ENCODE peak calls at places on chromosomes 5 and 9, in ten cellular contexts. One of them, this sample, is unnamed.

GRCh38 chr5:68730220-68731010 is 363.4 kb upstream of the SLC30A5 start:
- DNase-seq in lower lobe of right lung: no peak
- DNase-seq in adrenal gland: peak; percentile 51
- DNase-seq in spleen: no peak
- DNase-seq in left cardiac atrium: peak; percentile 36
- DNase-seq in IMR-90: peak; percentile 75
- DNase-seq in AG04450: peak; percentile 33
- DNase-seq in RPMI8226: peak; percentile 12
- DNase-seq in brain microvascular endothelial cell: peak; percentile 88
- DNase-seq in COR-L47: no peak
- DNase-seq in this sample: peak; percentile 16

GRCh38 chr9:21096172-21096900 is 18.6 kb upstream of the IFNB1 start:
- DNase-seq in brain microvascular endothelial cell: peak; percentile 26
- DNase-seq in IMR-90: peak; percentile 61
- DNase-seq in left cardiac atrium: no peak
- DNase-seq in lower lobe of right lung: no peak
- DNase-seq in COR-L47: no peak
- DNase-seq in spleen: no peak
- DNase-seq in adrenal gland: peak; percentile 12
- DNase-seq in RPMI8226: peak; percentile 66
- DNase-seq in AG04450: peak; percentile 33
- DNase-seq in this sample: no peak

GRCh38 chr5:127891942-127892341 is 188.8 kb downstream of the CCDC192 start:
- DNase-seq in spleen: no peak
- DNase-seq in COR-L47: no peak
- DNase-seq in IMR-90: no peak
- DNase-seq in AG04450: no peak
- DNase-seq in left cardiac atrium: no peak
- DNase-seq in adrenal gland: no peak
- DNase-seq in brain microvascular endothelial cell: no peak
- DNase-seq in RPMI8226: no peak
- DNase-seq in lower lobe of right lung: no peak
- DNase-seq in this sample: no peak

GRCh38 chr5:109619024-109619460 is 70.7 kb upstream of the MAN2A1 start:
- DNase-seq in lower lobe of right lung: no peak
- DNase-seq in COR-L47: no peak
- DNase-seq in RPMI8226: no peak
- DNase-seq in left cardiac atrium: no peak
- DNase-seq in AG04450: no peak
- DNase-seq in adrenal gland: no peak
- DNase-seq in spleen: no peak
- DNase-seq in IMR-90: no peak
- DNase-seq in brain microvascular endothelial cell: no peak
- DNase-seq in this sample: no peak

GRCh38 chr5:22837803-22838202 is 15.3 kb downstream of the CDH12 start:
- DNase-seq in COR-L47: no peak
- DNase-seq in brain microvascular endothelial cell: no peak
- DNase-seq in adrenal gland: no peak
- DNase-seq in IMR-90: no peak
- DNase-seq in spleen: no peak
- DNase-seq in AG04450: no peak
- DNase-seq in lower lobe of right lung: no peak
- DNase-seq in RPMI8226: no peak
- DNase-seq in left cardiac atrium: no peak
- DNase-seq in this sample: no peak

GRCh38 chr9:16321461-16322119 is 548.9 kb downstream of the BNC2 start:
- DNase-seq in RPMI8226: no peak
- DNase-seq in left cardiac atrium: peak; percentile 59
- DNase-seq in AG04450: no peak
- DNase-seq in adrenal gland: peak; percentile 85
- DNase-seq in COR-L47: no peak
- DNase-seq in IMR-90: peak; percentile 61
- DNase-seq in brain microvascular endothelial cell: no peak
- DNase-seq in spleen: no peak
- DNase-seq in lower lobe of right lung: no peak
- DNase-seq in this sample: no peak

GRCh38 chr5:132471006-132471907 is 19.3 kb downstream of the IRF1 start:
- DNase-seq in COR-L47: peak; percentile 73
- DNase-seq in brain microvascular endothelial cell: peak; percentile 60
- DNase-seq in spleen: no peak
- DNase-seq in left cardiac atrium: no peak
- DNase-seq in AG04450: no peak
- DNase-seq in lower lobe of right lung: no peak
- DNase-seq in adrenal gland: no peak
- DNase-seq in IMR-90: no peak
- DNase-seq in RPMI8226: no peak
- DNase-seq in this sample: no peak

GRCh38 chr5:78405820-78406750 is 45.7 kb downstream of the SCAMP1 start:
- DNase-seq in adrenal gland: no peak
- DNase-seq in left cardiac atrium: no peak
- DNase-seq in AG04450: no peak
- DNase-seq in IMR-90: peak; percentile 76
- DNase-seq in spleen: no peak
- DNase-seq in RPMI8226: peak; percentile 6
- DNase-seq in COR-L47: no peak
- DNase-seq in lower lobe of right lung: no peak
- DNase-seq in brain microvascular endothelial cell: peak; percentile 18
- DNase-seq in this sample: no peak

GRCh38 chr5:83048277-83048676 is 28.9 kb downstream of the TMEM167A start:
- DNase-seq in AG04450: no peak
- DNase-seq in left cardiac atrium: no peak
- DNase-seq in IMR-90: peak; percentile 44
- DNase-seq in COR-L47: no peak
- DNase-seq in spleen: no peak
- DNase-seq in RPMI8226: no peak
- DNase-seq in adrenal gland: no peak
- DNase-seq in brain microvascular endothelial cell: peak; percentile 25
- DNase-seq in lower lobe of right lung: no peak
- DNase-seq in this sample: no peak

GRCh38 chr5:18114161-18114802 is 480.0 kb downstream of the TAF11L14 start:
- DNase-seq in RPMI8226: no peak
- DNase-seq in IMR-90: no peak
- DNase-seq in lower lobe of right lung: no peak
- DNase-seq in spleen: no peak
- DNase-seq in AG04450: no peak
- DNase-seq in COR-L47: peak; percentile 51
- DNase-seq in adrenal gland: no peak
- DNase-seq in left cardiac atrium: no peak
- DNase-seq in brain microvascular endothelial cell: no peak
- DNase-seq in this sample: no peak

GRCh38 chr9:108439967-108440366 is 415.8 kb downstream of the ACTL7B start:
- DNase-seq in adrenal gland: no peak
- DNase-seq in IMR-90: peak; percentile 76
- DNase-seq in COR-L47: no peak
- DNase-seq in brain microvascular endothelial cell: peak; percentile 47
- DNase-seq in left cardiac atrium: no peak
- DNase-seq in AG04450: no peak
- DNase-seq in RPMI8226: no peak
- DNase-seq in spleen: no peak
- DNase-seq in lower lobe of right lung: no peak
- DNase-seq in this sample: no peak

GRCh38 chr5:80033513-80033912 is 1.6 kb upstream of the THBS4 start:
- DNase-seq in AG04450: no peak
- DNase-seq in COR-L47: no peak
- DNase-seq in IMR-90: no peak
- DNase-seq in brain microvascular endothelial cell: no peak
- DNase-seq in lower lobe of right lung: no peak
- DNase-seq in RPMI8226: no peak
- DNase-seq in spleen: no peak
- DNase-seq in left cardiac atrium: no peak
- DNase-seq in adrenal gland: no peak
- DNase-seq in this sample: no peak

GRCh38 chr5:139593716-139594319 is 32.7 kb downstream of the UBE2D2 start:
- DNase-seq in AG04450: peak; percentile 29
- DNase-seq in COR-L47: no peak
- DNase-seq in IMR-90: peak; percentile 69
- DNase-seq in lower lobe of right lung: no peak
- DNase-seq in RPMI8226: no peak
- DNase-seq in left cardiac atrium: no peak
- DNase-seq in brain microvascular endothelial cell: peak; percentile 65
- DNase-seq in adrenal gland: no peak
- DNase-seq in spleen: no peak
- DNase-seq in this sample: no peak

GRCh38 chr5:32462618-32463017 is 18.1 kb upstream of the ZFR start:
- DNase-seq in RPMI8226: no peak
- DNase-seq in COR-L47: no peak
- DNase-seq in left cardiac atrium: no peak
- DNase-seq in AG04450: no peak
- DNase-seq in IMR-90: peak; percentile 71
- DNase-seq in brain microvascular endothelial cell: peak; percentile 40
- DNase-seq in spleen: no peak
- DNase-seq in adrenal gland: no peak
- DNase-seq in lower lobe of right lung: no peak
- DNase-seq in this sample: no peak

GRCh38 chr9:89683626-89684025 is 78.8 kb downstream of the GADD45G start:
- DNase-seq in brain microvascular endothelial cell: no peak
- DNase-seq in IMR-90: no peak
- DNase-seq in AG04450: no peak
- DNase-seq in spleen: no peak
- DNase-seq in adrenal gland: no peak
- DNase-seq in left cardiac atrium: no peak
- DNase-seq in lower lobe of right lung: no peak
- DNase-seq in RPMI8226: no peak
- DNase-seq in COR-L47: no peak
- DNase-seq in this sample: no peak

GRCh38 chr9:110049699-110050450 is 158.1 kb downstream of the C9orf152 start:
- DNase-seq in COR-L47: no peak
- DNase-seq in IMR-90: no peak
- DNase-seq in AG04450: no peak
- DNase-seq in spleen: peak; percentile 87
- DNase-seq in RPMI8226: peak; percentile 23
- DNase-seq in adrenal gland: peak; percentile 20
- DNase-seq in left cardiac atrium: peak; percentile 55
- DNase-seq in brain microvascular endothelial cell: no peak
- DNase-seq in lower lobe of right lung: peak; percentile 57
- DNase-seq in this sample: no peak

GRCh38 chr5:57824047-57824446 is 341.4 kb upstream of the ACTBL2 start:
- DNase-seq in spleen: no peak
- DNase-seq in COR-L47: no peak
- DNase-seq in AG04450: peak; percentile 44
- DNase-seq in RPMI8226: no peak
- DNase-seq in left cardiac atrium: no peak
- DNase-seq in IMR-90: peak; percentile 91
- DNase-seq in lower lobe of right lung: no peak
- DNase-seq in adrenal gland: no peak
- DNase-seq in brain microvascular endothelial cell: peak; percentile 82
- DNase-seq in this sample: no peak

GRCh38 chr5:106862450-106863193 is 808.1 kb downstream of the EFNA5 start:
- DNase-seq in brain microvascular endothelial cell: peak; percentile 74
- DNase-seq in spleen: no peak
- DNase-seq in lower lobe of right lung: no peak
- DNase-seq in left cardiac atrium: no peak
- DNase-seq in adrenal gland: no peak
- DNase-seq in AG04450: peak; percentile 42
- DNase-seq in IMR-90: peak; percentile 50
- DNase-seq in RPMI8226: peak; percentile 38
- DNase-seq in COR-L47: no peak
- DNase-seq in this sample: no peak

GRCh38 chr5:112083623-112084022 is 326.6 kb upstream of the NREP start:
- DNase-seq in COR-L47: no peak
- DNase-seq in lower lobe of right lung: no peak
- DNase-seq in IMR-90: peak; percentile 47
- DNase-seq in left cardiac atrium: no peak
- DNase-seq in brain microvascular endothelial cell: no peak
- DNase-seq in spleen: no peak
- DNase-seq in adrenal gland: no peak
- DNase-seq in AG04450: no peak
- DNase-seq in RPMI8226: no peak
- DNase-seq in this sample: no peak

GRCh38 chr9:133686642-133687575 is 50.7 kb downstream of the DBH start:
- DNase-seq in IMR-90: no peak
- DNase-seq in brain microvascular endothelial cell: no peak
- DNase-seq in left cardiac atrium: peak; percentile 52
- DNase-seq in lower lobe of right lung: peak; percentile 68
- DNase-seq in COR-L47: no peak
- DNase-seq in RPMI8226: no peak
- DNase-seq in adrenal gland: no peak
- DNase-seq in AG04450: no peak
- DNase-seq in spleen: peak; percentile 41
- DNase-seq in this sample: no peak

GRCh38 chr5:89313804-89314588 is 431.0 kb upstream of the MEF2C start:
- DNase-seq in spleen: no peak
- DNase-seq in RPMI8226: peak; percentile 83
- DNase-seq in adrenal gland: no peak
- DNase-seq in brain microvascular endothelial cell: peak; percentile 93
- DNase-seq in COR-L47: no peak
- DNase-seq in AG04450: peak; percentile 69
- DNase-seq in left cardiac atrium: no peak
- DNase-seq in IMR-90: peak; percentile 96
- DNase-seq in lower lobe of right lung: no peak
- DNase-seq in this sample: peak; percentile 75

GRCh38 chr5:98333921-98334320 is 439.5 kb upstream of the RGMB start:
- DNase-seq in spleen: no peak
- DNase-seq in COR-L47: no peak
- DNase-seq in brain microvascular endothelial cell: no peak
- DNase-seq in AG04450: no peak
- DNase-seq in left cardiac atrium: no peak
- DNase-seq in lower lobe of right lung: no peak
- DNase-seq in IMR-90: no peak
- DNase-seq in adrenal gland: no peak
- DNase-seq in RPMI8226: no peak
- DNase-seq in this sample: no peak

This sample was measured in K562.